ENCODE peak calls at places on chromosomes 1 and 21, in eight cellular contexts. One of them, this sample, is unnamed.

GRCh38 chr1:64110924-64111777 is 92.3 kb upstream of the UBE2U start:
- DNase-seq in tibial artery: no peak
- DNase-seq in upper lobe of right lung: no peak
- DNase-seq in H1: no peak
- DNase-seq in heart left ventricle: no peak
- DNase-seq in vagina: no peak
- DNase-seq in PC-9: no peak
- DNase-seq in fibroblast of the aortic adventitia: no peak
- DNase-seq in this sample: no peak

GRCh38 chr1:153741946-153742345 is 14.1 kb downstream of the INTS3 start:
- DNase-seq in upper lobe of right lung: no peak
- DNase-seq in PC-9: no peak
- DNase-seq in heart left ventricle: no peak
- DNase-seq in vagina: no peak
- DNase-seq in tibial artery: no peak
- DNase-seq in H1: no peak
- DNase-seq in fibroblast of the aortic adventitia: no peak
- DNase-seq in this sample: no peak

GRCh38 chr1:181383695-181384094 is 99.6 kb upstream of the CACNA1E start:
- DNase-seq in heart left ventricle: no peak
- DNase-seq in vagina: no peak
- DNase-seq in fibroblast of the aortic adventitia: no peak
- DNase-seq in H1: no peak
- DNase-seq in upper lobe of right lung: no peak
- DNase-seq in PC-9: peak; percentile 8
- DNase-seq in tibial artery: no peak
- DNase-seq in this sample: no peak

GRCh38 chr1:244599937-244600350 is 53.0 kb upstream of the DESI2 start:
- DNase-seq in H1: no peak
- DNase-seq in PC-9: peak; percentile 91
- DNase-seq in upper lobe of right lung: no peak
- DNase-seq in vagina: no peak
- DNase-seq in heart left ventricle: no peak
- DNase-seq in fibroblast of the aortic adventitia: peak; percentile 94
- DNase-seq in tibial artery: peak; percentile 35
- DNase-seq in this sample: peak; percentile 98

GRCh38 chr1:28298438-28298837 is 30.4 kb upstream of the MED18 start:
- DNase-seq in tibial artery: no peak
- DNase-seq in fibroblast of the aortic adventitia: no peak
- DNase-seq in H1: no peak
- DNase-seq in upper lobe of right lung: no peak
- DNase-seq in heart left ventricle: no peak
- DNase-seq in PC-9: no peak
- DNase-seq in vagina: no peak
- DNase-seq in this sample: no peak

GRCh38 chr21:44926364-44927101 is 5.8 kb upstream of the ITGB2 start:
- DNase-seq in vagina: no peak
- DNase-seq in heart left ventricle: no peak
- DNase-seq in H1: no peak
- DNase-seq in fibroblast of the aortic adventitia: peak; percentile 60
- DNase-seq in tibial artery: no peak
- DNase-seq in PC-9: no peak
- DNase-seq in upper lobe of right lung: no peak
- DNase-seq in this sample: no peak

GRCh38 chr1:62800825-62801306 is 16.9 kb downstream of the ATG4C start:
- DNase-seq in vagina: no peak
- DNase-seq in PC-9: no peak
- DNase-seq in fibroblast of the aortic adventitia: no peak
- DNase-seq in H1: no peak
- DNase-seq in upper lobe of right lung: no peak
- DNase-seq in tibial artery: no peak
- DNase-seq in heart left ventricle: no peak
- DNase-seq in this sample: peak; percentile 12

GRCh38 chr1:167533851-167534300 is 15.5 kb upstream of the CD247 start:
- DNase-seq in upper lobe of right lung: peak; percentile 76
- DNase-seq in PC-9: peak; percentile 52
- DNase-seq in vagina: no peak
- DNase-seq in heart left ventricle: no peak
- DNase-seq in fibroblast of the aortic adventitia: peak; percentile 73
- DNase-seq in H1: peak; percentile 90
- DNase-seq in tibial artery: peak; percentile 38
- DNase-seq in this sample: peak; percentile 74

GRCh38 chr1:119667176-119667575 is 19.1 kb upstream of the ZNF697 start:
- DNase-seq in PC-9: no peak
- DNase-seq in upper lobe of right lung: no peak
- DNase-seq in vagina: no peak
- DNase-seq in H1: no peak
- DNase-seq in tibial artery: no peak
- DNase-seq in heart left ventricle: no peak
- DNase-seq in fibroblast of the aortic adventitia: no peak
- DNase-seq in this sample: no peak

GRCh38 chr1:180194546-180195207 is 35.4 kb upstream of the LHX4 start:
- DNase-seq in H1: no peak
- DNase-seq in fibroblast of the aortic adventitia: no peak
- DNase-seq in heart left ventricle: peak; percentile 55
- DNase-seq in PC-9: no peak
- DNase-seq in upper lobe of right lung: no peak
- DNase-seq in vagina: no peak
- DNase-seq in tibial artery: no peak
- DNase-seq in this sample: no peak

GRCh38 chr1:109361649-109362048 is 36.1 kb downstream of the SORT1 start:
- DNase-seq in fibroblast of the aortic adventitia: no peak
- DNase-seq in PC-9: peak; percentile 12
- DNase-seq in H1: no peak
- DNase-seq in vagina: no peak
- DNase-seq in heart left ventricle: no peak
- DNase-seq in upper lobe of right lung: no peak
- DNase-seq in tibial artery: no peak
- DNase-seq in this sample: no peak

GRCh38 chr21:39664586-39664985 is 51.8 kb downstream of the B3GALT5 start:
- DNase-seq in H1: no peak
- DNase-seq in PC-9: no peak
- DNase-seq in heart left ventricle: no peak
- DNase-seq in fibroblast of the aortic adventitia: no peak
- DNase-seq in tibial artery: no peak
- DNase-seq in vagina: no peak
- DNase-seq in upper lobe of right lung: no peak
- DNase-seq in this sample: no peak

GRCh38 chr1:157691285-157691920 is 9.2 kb downstream of the FCRL3 start:
- DNase-seq in fibroblast of the aortic adventitia: peak; percentile 20
- DNase-seq in heart left ventricle: no peak
- DNase-seq in upper lobe of right lung: no peak
- DNase-seq in PC-9: no peak
- DNase-seq in vagina: no peak
- DNase-seq in H1: no peak
- DNase-seq in tibial artery: no peak
- DNase-seq in this sample: peak; percentile 44

GRCh38 chr1:7149080-7149838 is 364.0 kb downstream of the CAMTA1 start:
- DNase-seq in PC-9: no peak
- DNase-seq in heart left ventricle: peak; percentile 86
- DNase-seq in vagina: no peak
- DNase-seq in upper lobe of right lung: peak; percentile 87
- DNase-seq in H1: peak; percentile 62
- DNase-seq in tibial artery: no peak
- DNase-seq in fibroblast of the aortic adventitia: no peak
- DNase-seq in this sample: peak; percentile 62

GRCh38 chr1:182315157-182315556 is 76.4 kb downstream of the GLUL start:
- DNase-seq in heart left ventricle: no peak
- DNase-seq in upper lobe of right lung: no peak
- DNase-seq in PC-9: peak; percentile 52
- DNase-seq in tibial artery: no peak
- DNase-seq in H1: no peak
- DNase-seq in fibroblast of the aortic adventitia: no peak
- DNase-seq in vagina: no peak
- DNase-seq in this sample: no peak

GRCh38 chr1:25727819-25728286 is 72.1 kb upstream of the SELENON start:
- DNase-seq in PC-9: no peak
- DNase-seq in H1: peak; percentile 50
- DNase-seq in vagina: no peak
- DNase-seq in fibroblast of the aortic adventitia: peak; percentile 70
- DNase-seq in heart left ventricle: peak; percentile 86
- DNase-seq in upper lobe of right lung: no peak
- DNase-seq in tibial artery: peak; percentile 63
- DNase-seq in this sample: peak; percentile 65

GRCh38 chr1:22709227-22709626 is 1.4 kb upstream of the EPHB2 start:
- DNase-seq in vagina: no peak
- DNase-seq in H1: no peak
- DNase-seq in tibial artery: no peak
- DNase-seq in PC-9: no peak
- DNase-seq in fibroblast of the aortic adventitia: no peak
- DNase-seq in upper lobe of right lung: no peak
- DNase-seq in heart left ventricle: no peak
- DNase-seq in this sample: no peak
- TF ChIP-seq CTCF in vagina: no peak
- TF ChIP-seq CTCF in H1: peak; percentile 66
- TF ChIP-seq CTCF in tibial artery: no peak
- TF ChIP-seq CTCF in PC-9: peak; percentile 35
- TF ChIP-seq CTCF in fibroblast of the aortic adventitia: peak; percentile 10
- TF ChIP-seq CTCF in upper lobe of right lung: peak; percentile 17
- TF ChIP-seq CTCF in heart left ventricle: no peak
- TF ChIP-seq CTCF in this sample: peak; percentile 20

DNA sequence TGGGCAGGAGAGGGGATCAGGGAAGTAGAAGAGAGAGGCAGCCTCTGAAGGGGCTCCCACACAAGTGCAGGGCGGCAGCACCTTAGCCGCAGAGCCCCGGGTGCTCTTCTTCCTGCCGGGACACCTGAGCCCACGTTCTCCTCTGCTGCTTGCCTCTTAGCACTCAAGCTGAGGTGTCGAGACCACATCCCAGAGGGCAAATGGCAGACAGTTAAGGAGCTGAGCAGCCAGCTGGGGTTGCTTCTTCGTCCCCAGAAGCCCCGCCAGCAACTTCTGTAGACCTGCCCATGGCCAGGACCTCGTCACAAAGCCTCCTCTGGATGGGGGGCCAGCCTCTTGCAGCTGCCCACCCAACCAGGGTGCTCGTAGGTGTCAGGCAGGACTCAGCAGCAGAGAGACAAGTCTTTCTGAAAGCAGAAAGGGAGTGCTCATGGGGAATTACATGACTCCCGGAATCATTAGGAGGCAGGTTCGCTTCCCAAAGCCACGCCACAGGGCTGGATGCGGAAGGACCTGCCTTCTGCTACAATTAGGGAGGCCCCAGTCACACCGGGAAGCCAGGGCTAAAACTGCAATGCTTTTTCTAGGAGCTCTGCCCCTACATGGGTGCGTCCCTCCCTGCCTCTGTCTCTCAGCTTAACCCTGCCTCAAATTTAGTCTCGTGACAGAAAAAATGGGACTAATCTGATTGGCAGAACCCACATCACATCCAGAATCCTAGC is 141.4 kb upstream of the RAB4A start:
- DNase-seq in vagina: no peak
- DNase-seq in upper lobe of right lung: no peak
- DNase-seq in H1: no peak
- DNase-seq in PC-9: no peak
- DNase-seq in heart left ventricle: no peak
- DNase-seq in fibroblast of the aortic adventitia: no peak
- DNase-seq in tibial artery: no peak
- DNase-seq in this sample: no peak
- H3K4me3 ChIP-seq in vagina: no peak overlapping the region
- H3K4me3 ChIP-seq in upper lobe of right lung: no peak overlapping the region
- H3K4me3 ChIP-seq in H1: no peak overlapping the region
- H3K4me3 ChIP-seq in PC-9: no peak overlapping the region
- H3K4me3 ChIP-seq in heart left ventricle: no peak overlapping the region
- H3K4me3 ChIP-seq in fibroblast of the aortic adventitia: no peak overlapping the region
- H3K4me3 ChIP-seq in tibial artery: no peak overlapping the region
- H3K4me3 ChIP-seq in this sample: no peak overlapping the region

GRCh38 chr21:43645987-43646386 is 13.3 kb downstream of the HSF2BP start:
- DNase-seq in fibroblast of the aortic adventitia: no peak
- DNase-seq in PC-9: no peak
- DNase-seq in H1: no peak
- DNase-seq in upper lobe of right lung: no peak
- DNase-seq in tibial artery: no peak
- DNase-seq in heart left ventricle: no peak
- DNase-seq in vagina: no peak
- DNase-seq in this sample: no peak

GRCh38 chr21:43645414-43645891 is 13.8 kb downstream of the HSF2BP start:
- DNase-seq in fibroblast of the aortic adventitia: peak; percentile 84
- DNase-seq in PC-9: peak; percentile 41
- DNase-seq in upper lobe of right lung: no peak
- DNase-seq in heart left ventricle: no peak
- DNase-seq in vagina: no peak
- DNase-seq in tibial artery: peak; percentile 72
- DNase-seq in H1: no peak
- DNase-seq in this sample: peak; percentile 92

GRCh38 chr21:43643193-43643592 is 16.1 kb downstream of the HSF2BP start:
- DNase-seq in vagina: no peak
- DNase-seq in fibroblast of the aortic adventitia: no peak
- DNase-seq in heart left ventricle: no peak
- DNase-seq in H1: no peak
- DNase-seq in tibial artery: no peak
- DNase-seq in PC-9: no peak
- DNase-seq in upper lobe of right lung: no peak
- DNase-seq in this sample: no peak

GRCh38 chr21:43646550-43647260 is 12.6 kb downstream of the HSF2BP start:
- DNase-seq in PC-9: peak; percentile 84
- DNase-seq in heart left ventricle: peak; percentile 92
- DNase-seq in vagina: no peak
- DNase-seq in fibroblast of the aortic adventitia: peak; percentile 95
- DNase-seq in upper lobe of right lung: peak; percentile 94
- DNase-seq in tibial artery: peak; percentile 95
- DNase-seq in H1: peak; percentile 93
- DNase-seq in this sample: peak; percentile 98

GRCh38 chr21:43644609-43645008 is 14.7 kb downstream of the HSF2BP start:
- DNase-seq in tibial artery: peak; percentile 29
- DNase-seq in PC-9: no peak
- DNase-seq in H1: no peak
- DNase-seq in vagina: no peak
- DNase-seq in fibroblast of the aortic adventitia: peak; percentile 44
- DNase-seq in heart left ventricle: no peak
- DNase-seq in upper lobe of right lung: no peak
- DNase-seq in this sample: peak; percentile 61
- TF ChIP-seq CTCF in tibial artery: no peak
- TF ChIP-seq CTCF in PC-9: no peak
- TF ChIP-seq CTCF in H1: no peak
- TF ChIP-seq CTCF in vagina: no peak
- TF ChIP-seq CTCF in fibroblast of the aortic adventitia: no peak
- TF ChIP-seq CTCF in heart left ventricle: no peak
- TF ChIP-seq CTCF in upper lobe of right lung: no peak
- TF ChIP-seq CTCF in this sample: no peak

DNA sequence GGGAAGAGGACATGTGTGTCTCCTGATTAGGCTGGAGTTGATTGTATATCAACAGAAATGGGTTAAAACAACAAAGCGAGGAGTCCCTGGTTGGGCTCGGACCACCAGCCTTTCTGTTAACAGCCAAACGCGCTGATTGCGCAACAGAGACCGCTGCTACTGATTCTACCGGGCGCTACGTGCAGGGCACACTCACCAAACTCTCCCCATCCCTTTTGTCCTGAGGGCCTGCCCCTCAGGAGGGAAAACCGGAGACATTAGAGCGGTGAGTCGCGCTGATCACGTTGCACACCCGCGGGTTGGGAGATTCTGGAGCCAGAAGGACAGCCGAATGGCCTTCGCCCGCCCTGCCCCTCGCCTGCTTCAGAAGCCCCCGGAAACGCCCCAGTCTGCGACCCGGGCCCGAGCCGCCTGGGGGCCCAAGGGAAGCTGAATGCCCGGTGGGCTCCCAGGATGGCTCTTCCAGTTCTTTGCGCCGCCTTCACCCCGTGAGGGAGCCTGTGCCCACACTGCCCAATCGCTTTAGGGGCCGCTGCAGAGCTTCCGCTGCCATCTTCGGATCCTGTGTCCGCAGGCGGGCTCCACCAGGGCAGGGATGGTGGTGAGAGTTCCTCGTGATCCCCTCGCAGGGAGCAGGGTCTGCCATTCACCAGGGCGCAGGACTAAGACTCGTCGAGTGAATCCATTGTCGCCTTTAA is 165.4 kb upstream of the NBPF11 start:
- DNase-seq in H1: peak; percentile 77
- DNase-seq in fibroblast of the aortic adventitia: no peak
- DNase-seq in vagina: no peak
- DNase-seq in tibial artery: no peak
- DNase-seq in PC-9: no peak
- DNase-seq in upper lobe of right lung: no peak
- DNase-seq in heart left ventricle: no peak
- DNase-seq in this sample: no peak
- H3K4me3 ChIP-seq in H1: peak overlapping the region; percentile 72
- H3K4me3 ChIP-seq in fibroblast of the aortic adventitia: no peak overlapping the region
- H3K4me3 ChIP-seq in vagina: no peak overlapping the region
- H3K4me3 ChIP-seq in tibial artery: no peak overlapping the region
- H3K4me3 ChIP-seq in PC-9: no peak overlapping the region
- H3K4me3 ChIP-seq in upper lobe of right lung: peak overlapping the region; percentile 42
- H3K4me3 ChIP-seq in heart left ventricle: peak overlapping the region; percentile 4
- H3K4me3 ChIP-seq in this sample: peak overlapping the region; percentile 55